ENCODE peak calls at places on chromosomes 12 and 14, in ten cellular contexts. Q is amniotic epithelial cell; A is activated T-helper 1 cell treated with anti-CD3 and anti-CD28 coated beads, Interleukin-12 subunit alpha, Interleukin-12 subunit beta, Interleukin-2, Interleukin-4 antibody, amounts not matched to agents 30 ng/mL and 10 ng/mL and 1 ng/mL, durations not matched to agents 14 hours and 24 hours and 36 hours; G is GM06990; Y is upper lobe of right lung; R is stimulated activated CD4-positive, alpha-beta T cell treated with anti-CD3 and anti-CD28 coated beads, Interleukin-2, amount 100 ng/mL, for 24 hours; J is tibial artery; U is fibroblast of pulmonary artery; S is activated CD4-positive, alpha-beta T cell treated with anti-CD3 and anti-CD28 coated beads for 4 hours; L is HL-60. K is an unnamed sample.
A peak's percentile ranks its signal among the peaks of the same experiment; 100 is the strongest.

GRCh38 chr12:50251619-50252300 is 31.6 kb downstream of the LIMA1 start:
- DNase-seq in Q (peak; percentile 57), A (no peak), G (no peak), Y (no peak), R (no peak), J (no peak), U (no peak), S (no peak), L (no peak), K (no peak)

GRCh38 chr14:35335388-35336092 is 43.4 kb downstream of the PSMA6 start:
- DNase-seq in Q (peak; percentile 70), A (no peak), G (no peak), Y (peak; percentile 71), R (no peak), J (peak; percentile 47), U (peak; percentile 48), S (no peak), L (no peak), K (no peak)

GRCh38 chr14:37584211-37585100 is 10.6 kb downstream of the FOXA1 start:
- DNase-seq in Q (no peak), A (no peak), G (no peak), Y (peak; percentile 69), R (no peak), J (no peak), U (no peak), S (no peak), L (no peak), K (no peak)

GRCh38 chr14:37603688-37604251 is 8.3 kb downstream of the TTC6 start:
- DNase-seq in Q (no peak), A (no peak), G (no peak), Y (no peak), R (no peak), J (no peak), U (no peak), S (no peak), L (no peak), K (no peak)

GRCh38 chr12:32159381-32159780 is 52.7 kb downstream of the BICD1 start:
- DNase-seq in Q (no peak), A (no peak), G (no peak), Y (no peak), R (no peak), J (no peak), U (no peak), S (no peak), L (no peak), K (no peak)

GRCh38 chr12:57171668-57172067 is 24.2 kb upstream of the LRP1-AS start:
- DNase-seq in Q (peak; percentile 88), A (no peak), G (no peak), Y (no peak), R (no peak), J (peak; percentile 58), U (peak; percentile 47), S (no peak), L (no peak), K (no peak)

GRCh38 chr12:107393043-107393725 is 292.4 kb upstream of the PWP1 start:
- DNase-seq in Q (peak; percentile 34), A (no peak), G (no peak), Y (no peak), R (no peak), J (no peak), U (no peak), S (no peak), L (no peak), K (no peak)

GRCh38 chr14:90575336-90575735 is 178.5 kb downstream of the CALM1 start:
- DNase-seq in Q (no peak), A (no peak), G (no peak), Y (peak; percentile 17), R (no peak), J (no peak), U (no peak), S (no peak), L (no peak), K (no peak)

GRCh38 chr12:110546339-110546738 is 36.8 kb downstream of the PPTC7 start:
- DNase-seq in Q (peak; percentile 94), A (no peak), G (no peak), Y (no peak), R (no peak), J (no peak), U (peak; percentile 85), S (no peak), L (no peak), K (no peak)

GRCh38 chr12:95838125-95838524 is 20.6 kb upstream of the SNRPF start:
- DNase-seq in Q (no peak), A (no peak), G (no peak), Y (no peak), R (no peak), J (no peak), U (no peak), S (no peak), L (peak; percentile 10), K (no peak)

GRCh38 chr14:41051801-41052200 is 554.9 kb upstream of the LRFN5 start:
- DNase-seq in Q (no peak), A (no peak), G (no peak), Y (no peak), R (no peak), J (no peak), U (no peak), S (no peak), L (no peak), K (no peak)

GRCh38 chr12:121246893-121247557 is 37.1 kb downstream of the P2RX4 start:
- DNase-seq in Q (no peak), A (no peak), G (no peak), Y (no peak), R (no peak), J (no peak), U (no peak), S (no peak), L (no peak), K (no peak)

GRCh38 chr12:131018808-131019397 is 65.2 kb downstream of the ADGRD1 start:
- DNase-seq in Q (no peak), A (no peak), G (no peak), Y (no peak), R (no peak), J (no peak), U (no peak), S (no peak), L (no peak), K (no peak)

GRCh38 chr12:56189918-56190694 is 823 bp upstream of the SMARCC2 start:
- DNase-seq in Q (peak; percentile 75), A (peak; percentile 77), G (peak; percentile 90), Y (peak; percentile 92), R (peak; percentile 95), J (peak; percentile 75), U (peak; percentile 84), S (peak; percentile 78), L (peak; percentile 75), K (peak; percentile 75)

GRCh38 chr12:111430418-111431353 is 25.0 kb downstream of the SH2B3 start:
- DNase-seq in Q (no peak), A (peak; percentile 71), G (peak; percentile 82), Y (no peak), R (peak; percentile 64), J (peak; percentile 23), U (no peak), S (peak; percentile 69), L (peak; percentile 71), K (peak; percentile 69)

GRCh38 chr12:88468546-88468945 is 111.7 kb downstream of the KITLG start:
- DNase-seq in Q (peak; percentile 84), A (no peak), G (no peak), Y (no peak), R (no peak), J (no peak), U (peak; percentile 53), S (no peak), L (no peak), K (no peak)